ENCODE peak calls at places on chromosomes 6 and 20, in five cellular contexts. B, R, L, G and O are unnamed samples.

GRCh38 chr20:24998121-24998520 is 5.6 kb upstream of the APMAP start:
- DNase-seq in B (no peak), R (no peak), L (no peak), G (no peak), O (no peak)

GRCh38 chr6:38058022-38058421 is 238.5 kb downstream of the ZFAND3 start:
- DNase-seq in R (peak; percentile 78), L (no peak), B (no peak), G (no peak), O (no peak)

GRCh38 chr20:48308882-48309281 is 518.9 kb downstream of the PREX1 start:
- DNase-seq in G (no peak), R (no peak), L (no peak), B (no peak), O (no peak)

GRCh38 chr6:29861521-29862255 is 34.1 kb downstream of the HLA-G start:
- DNase-seq in G (no peak), R (no peak), B (no peak), L (no peak), O (no peak)

GRCh38 chr20:11432407-11432806 is 485.3 kb upstream of the BTBD3 start:
- DNase-seq in G (no peak), R (peak; percentile 95), L (no peak), B (no peak), O (no peak)

GRCh38 chr20:59412251-59412650 is 111.8 kb downstream of the EDN3 start:
- DNase-seq in R (no peak), B (no peak), G (no peak), L (no peak), O (no peak)

GRCh38 chr6:153312633-153313032 is 181.6 kb upstream of the RGS17 start:
- DNase-seq in R (peak; percentile 35), G (no peak), L (no peak), B (no peak), O (no peak)

GRCh38 chr6:170225852-170226417 is 64.9 kb downstream of the DLL1 start:
- DNase-seq in B (peak; percentile 59), R (no peak), G (peak; percentile 80), L (no peak), O (peak; percentile 73)

GRCh38 chr6:125020385-125020784 is 58.1 kb downstream of the RNF217 start:
- DNase-seq in R (peak; percentile 42), B (no peak), L (no peak), G (no peak), O (no peak)

GRCh38 chr6:170087946-170088348 is 202.9 kb downstream of the DLL1 start:
- DNase-seq in G (peak; percentile 93), R (no peak), L (peak; percentile 55), B (peak; percentile 70), O (no peak)

GRCh38 chr6:83183082-83183828 is 9.8 kb downstream of the PGM3 start:
- DNase-seq in B (no peak), G (no peak), R (peak; percentile 98), L (no peak), O (peak; percentile 24)

GRCh38 chr6:73774311-73774766 is 78.3 kb downstream of the CD109 start:
- DNase-seq in R (peak; percentile 88), G (no peak), L (no peak), B (no peak), O (peak; percentile 34)

GRCh38 chr20:49593441-49594142 is 25.7 kb upstream of the PTGIS start:
- DNase-seq in B (peak; percentile 56), L (no peak), G (no peak), R (no peak), O (no peak)

GRCh38 chr6:163404825-163405265 is 9.7 kb upstream of the QKI start:
- DNase-seq in G (peak; percentile 81), L (no peak), R (no peak), B (no peak), O (peak; percentile 59)

GRCh38 chr6:133339543-133340384 is 98.6 kb downstream of the EYA4 start:
- DNase-seq in R (no peak), L (no peak), G (no peak), B (no peak), O (no peak)

GRCh38 chr6:42390228-42390934 is 61.3 kb downstream of the TRERF1 start:
- DNase-seq in G (no peak), B (no peak), R (no peak), L (peak; percentile 65), O (no peak)

GRCh38 chr20:48957521-48957920 is 36.0 kb downstream of the ARFGEF2 start:
- DNase-seq in B (no peak), G (no peak), R (no peak), L (no peak), O (no peak)

GRCh38 chr20:11467436-11467835 is 450.3 kb upstream of the BTBD3 start:
- DNase-seq in G (no peak), B (no peak), R (no peak), L (no peak), O (no peak)

GRCh38 chr6:17630511-17631073 is 30.5 kb downstream of the FAM8A1 start:
- DNase-seq in G (no peak), B (no peak), L (no peak), R (peak; percentile 36), O (peak; percentile 77)

GRCh38 chr6:89145962-89146747 is at the start of gene PM20D2:
- DNase-seq in G (peak; percentile 93), L (peak; percentile 61), R (peak; percentile 20), B (peak; percentile 77), O (peak; percentile 86)

GRCh38 chr6:20534295-20534897 is at the start of gene CDKAL1:
- DNase-seq in B (peak; percentile 92), G (peak; percentile 92), L (peak; percentile 83), R (peak; percentile 93), O (peak; percentile 91)
- H3K4me1 ChIP-seq in B (no peaks in the 10 kb centered on the region), G (peaks cover 41% of the 10 kb centered on the region), L (no peaks in the 10 kb centered on the region), R (peaks cover 1% of the 10 kb centered on the region), O (no peaks in the 10 kb centered on the region)

DNA sequence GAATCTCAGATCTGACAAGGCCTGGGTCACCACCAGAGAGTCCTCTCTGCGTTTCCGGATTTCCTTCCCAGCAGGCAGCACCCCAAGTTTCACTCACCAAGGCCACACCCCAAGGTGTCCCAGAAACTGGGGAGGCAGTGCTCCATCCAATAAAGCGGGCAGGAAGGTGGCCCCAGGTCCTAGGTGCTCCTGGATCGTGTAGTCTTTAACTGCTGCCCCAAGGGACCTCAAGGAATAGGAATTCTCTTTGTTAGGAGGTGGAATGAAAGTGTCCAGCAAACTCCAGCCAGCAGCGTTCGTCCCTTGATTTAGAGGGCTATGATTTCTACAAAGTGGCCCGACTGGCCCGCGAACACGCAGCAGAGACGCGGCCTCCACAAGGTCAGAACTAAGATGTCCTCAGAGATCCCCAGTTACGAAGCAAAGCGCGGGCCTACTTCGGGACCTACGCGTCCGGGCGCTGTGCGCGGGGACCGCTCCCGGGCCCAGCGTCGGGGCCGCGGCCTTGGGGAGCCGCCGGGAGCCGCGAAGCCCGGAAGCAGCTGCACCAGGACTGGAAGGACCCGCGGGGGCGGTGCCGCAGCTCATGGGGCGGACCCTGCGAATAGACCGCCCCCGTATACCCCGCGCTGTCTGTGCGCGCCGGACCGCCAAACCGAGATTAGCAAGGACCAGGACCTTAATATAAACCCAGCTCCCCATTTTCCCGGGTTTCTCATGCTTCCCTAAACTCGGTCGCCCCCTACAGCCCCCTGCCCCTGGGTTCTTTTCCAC is at the start of gene C6orf47:
- DNase-seq in L (peak; percentile 90), R (peak; percentile 75), G (peak; percentile 96), B (peak; percentile 93), O (peak; percentile 90)
- TF ChIP-seq POLR2A in L (peak; percentile 92), R (peak; percentile 76), G (peak; percentile 87), B (peak; percentile 90), O (peak; percentile 79)

GRCh38 chr6:21998539-21998938 is 298.3 kb downstream of the PRL start:
- DNase-seq in B (no peak), G (no peak), R (no peak), L (no peak), O (no peak)
- H3K4me1 ChIP-seq in B (no peaks in the 10 kb centered on the region), G (peaks cover 5% of the 10 kb centered on the region), R (peaks cover 12% of the 10 kb centered on the region), L (no peaks in the 10 kb centered on the region), O (no peaks in the 10 kb centered on the region)

DNA sequence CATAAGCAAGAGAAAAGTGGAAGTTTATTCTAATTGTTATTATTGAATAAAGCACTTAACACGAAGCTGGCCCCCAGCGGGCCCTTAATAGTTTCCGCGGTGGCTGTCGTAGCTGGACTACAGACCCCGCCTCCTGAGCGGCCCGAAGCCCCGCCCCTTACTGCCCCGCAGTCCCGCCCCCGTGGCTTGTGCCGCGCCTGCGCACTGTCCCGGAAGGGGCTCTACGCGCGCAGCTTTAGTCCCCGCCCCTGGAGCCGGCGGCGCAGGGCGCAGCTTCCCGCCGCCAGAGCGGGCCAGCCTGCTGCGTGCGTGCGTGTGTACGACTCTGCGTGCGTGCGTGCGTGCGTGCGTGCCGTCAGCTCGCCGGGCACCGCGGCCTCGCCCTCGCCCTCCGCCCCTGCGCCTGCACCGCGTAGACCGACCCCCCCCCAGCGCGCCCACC is at the start of gene VAPB:
- DNase-seq in B (peak; percentile 99), L (peak; percentile 90), G (peak; percentile 99), R (peak; percentile 96), O (peak; percentile 97)
- TF ChIP-seq POLR2A in B (peak; percentile 85), L (peak; percentile 40), G (no peak), R (no peak), O (peak; percentile 88)

GRCh38 chr20:44580581-44581268 is 1.7 kb upstream of the PKIG start:
- DNase-seq in L (no peak), B (no peak), G (no peak), R (no peak), O (no peak)
- H3K4me1 ChIP-seq in L (no peaks in the 10 kb centered on the region), B (peaks cover 5% of the 10 kb centered on the region), G (peaks cover 87% of the 10 kb centered on the region), R (peaks cover 22% of the 10 kb centered on the region), O (no peaks in the 10 kb centered on the region)

GRCh38 chr6:100880901-100881706 is at the start of gene ASCC3:
- DNase-seq in R (peak; percentile 88), B (peak; percentile 97), L (peak; percentile 83), G (peak; percentile 99), O (peak; percentile 97)
- TF ChIP-seq POLR2A in R (peak; percentile 76), B (peak; percentile 78), L (peak; percentile 85), G (peak; percentile 39), O (peak; percentile 94)

DNA sequence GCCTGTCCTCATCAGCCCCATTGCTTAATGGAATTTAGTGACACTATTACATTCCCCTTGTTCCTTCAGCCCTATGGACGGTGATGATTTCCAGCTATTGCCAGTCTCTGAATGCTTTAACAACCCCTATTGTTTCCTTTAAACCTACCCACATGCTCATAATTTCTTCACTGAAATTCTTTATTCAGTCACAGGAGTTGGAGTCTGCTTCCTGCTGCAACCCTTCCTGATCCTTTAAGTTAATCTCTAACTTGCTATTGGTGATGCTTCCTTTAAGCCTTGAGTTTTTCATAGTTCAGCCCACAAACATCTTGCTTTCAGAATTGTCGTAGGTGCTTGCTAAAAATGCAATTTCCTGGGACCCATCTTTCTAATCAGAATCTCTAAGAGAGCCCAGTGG is 66.3 kb upstream of the TNFAIP3 start:
- DNase-seq in B (no peak), R (no peak), G (no peak), L (no peak), O (no peak)
- H3K4me1 ChIP-seq in B (no peaks in the 10 kb centered on the region), R (no peaks in the 10 kb centered on the region), G (peaks cover 27% of the 10 kb centered on the region), L (no peaks in the 10 kb centered on the region), O (no peaks in the 10 kb centered on the region)